ENCODE peak calls at places on chromosomes 16 and 17, in eight cellular contexts. G is AG20443; S is endothelial cell; M is effector CD4-positive, alpha-beta T cell; D is stimulated activated CD8-positive, alpha-beta memory T cell treated with anti-CD3 and anti-CD28 coated beads, Interleukin-7, amount 100 ng/mL, for 24 hours; W is ascending aorta; L is neuronal stem cell; N is lower leg skin. A is an unnamed sample.

GRCh38 chr16:4011225-4011939 is 104.9 kb downstream of the ADCY9 start:
- DNase-seq in G (no peak), S (peak; percentile 38), M (no peak), D (no peak), W (no peak), L (no peak), N (no peak), A (no peak)

GRCh38 chr17:17058304-17058703 is 16.0 kb downstream of the MPRIP start:
- DNase-seq in G (no peak), S (no peak), M (no peak), D (no peak), W (no peak), L (no peak), N (no peak), A (no peak)

GRCh38 chr17:67456889-67457288 is 79.8 kb downstream of the PITPNC1 start:
- DNase-seq in G (no peak), S (no peak), M (no peak), D (no peak), W (no peak), L (no peak), N (no peak), A (no peak)

GRCh38 chr16:85210423-85211169 is 98.3 kb upstream of the CIBAR2 start:
- DNase-seq in G (peak; percentile 78), S (no peak), M (no peak), D (no peak), W (no peak), L (no peak), N (no peak), A (no peak)

GRCh38 chr16:49281843-49282642 is 405 bp upstream of the CBLN1 start:
- DNase-seq in G (peak; percentile 91), S (peak; percentile 99), M (no peak), D (peak; percentile 24), W (no peak), L (peak; percentile 98), N (peak; percentile 52), A (peak; percentile 95)

GRCh38 chr17:47270946-47271705 is 17.5 kb downstream of the ITGB3 start:
- DNase-seq in G (no peak), S (no peak), M (no peak), D (no peak), W (no peak), L (no peak), N (no peak), A (no peak)

GRCh38 chr16:5633845-5634440 is 536.3 kb upstream of the EEF2KMT start:
- DNase-seq in G (peak; percentile 22), S (no peak), M (no peak), D (no peak), W (no peak), L (peak; percentile 21), N (no peak), A (no peak)

GRCh38 chr16:89842471-89843408 is 14.5 kb downstream of the SPIRE2 start:
- DNase-seq in G (no peak), S (no peak), M (no peak), D (no peak), W (no peak), L (no peak), N (no peak), A (no peak)

GRCh38 chr16:89581045-89581695 is 5.6 kb downstream of the CPNE7 start:
- DNase-seq in G (peak; percentile 96), S (no peak), M (no peak), D (no peak), W (no peak), L (no peak), N (no peak), A (no peak)

GRCh38 chr17:50835563-50836231 is at the start of gene WFIKKN2:
- DNase-seq in G (no peak), S (no peak), M (no peak), D (no peak), W (no peak), L (no peak), N (no peak), A (no peak)

GRCh38 chr16:9328386-9328785 is 236.9 kb downstream of the HAPSTR1 start:
- DNase-seq in G (no peak), S (no peak), M (no peak), D (no peak), W (no peak), L (no peak), N (no peak), A (no peak)

GRCh38 chr17:37585066-37585465 is 24.2 kb downstream of the SYNRG start:
- DNase-seq in G (no peak), S (no peak), M (no peak), D (no peak), W (no peak), L (no peak), N (no peak), A (no peak)

GRCh38 chr17:30975042-30975820 is 4.4 kb downstream of the RNF135 start:
- DNase-seq in G (no peak), S (no peak), M (no peak), D (no peak), W (no peak), L (no peak), N (no peak), A (no peak)

GRCh38 chr17:68694791-68695485 is 93.8 kb upstream of the FAM20A start:
- DNase-seq in G (peak; percentile 21), S (no peak), M (no peak), D (no peak), W (no peak), L (no peak), N (no peak), A (no peak)

GRCh38 chr17:73768691-73769090 is 124.4 kb upstream of the SDK2 start:
- DNase-seq in G (no peak), S (no peak), M (no peak), D (no peak), W (no peak), L (no peak), N (no peak), A (no peak)

GRCh38 chr16:50627419-50627818 is 53.7 kb downstream of the SNX20 start:
- DNase-seq in G (peak; percentile 50), S (no peak), M (peak; percentile 20), D (no peak), W (no peak), L (no peak), N (peak; percentile 42), A (no peak)

GRCh38 chr16:54503011-54503410 is 216.4 kb upstream of the IRX3 start:
- DNase-seq in G (peak; percentile 63), S (no peak), M (no peak), D (no peak), W (no peak), L (no peak), N (peak; percentile 16), A (no peak)

GRCh38 chr17:31568140-31568938 is 176.9 kb downstream of the RAB11FIP4 start:
- DNase-seq in G (no peak), S (no peak), M (no peak), D (no peak), W (no peak), L (no peak), N (no peak), A (no peak)

GRCh38 chr17:43125967-43126910 is 1.1 kb upstream of the BRCA1 start:
- DNase-seq in G (no peak), S (no peak), M (no peak), D (no peak), W (no peak), L (no peak), N (no peak), A (no peak)

GRCh38 chr17:7225711-7226331 is 6.1 kb downstream of the ACADVL start:
- DNase-seq in G (no peak), S (no peak), M (no peak), D (no peak), W (no peak), L (no peak), N (no peak), A (no peak)

GRCh38 chr16:67883146-67883871 is 1.4 kb upstream of the NRN1L start:
- DNase-seq in G (no peak), S (no peak), M (no peak), D (no peak), W (no peak), L (no peak), N (no peak), A (no peak)

GRCh38 chr17:14373587-14374259 is 72.8 kb downstream of the HS3ST3B1 start:
- DNase-seq in G (peak; percentile 32), S (no peak), M (no peak), D (no peak), W (no peak), L (no peak), N (no peak), A (no peak)

GRCh38 chr16:5496013-5496412 is 398.4 kb upstream of the EEF2KMT start:
- DNase-seq in G (no peak), S (no peak), M (no peak), D (no peak), W (no peak), L (no peak), N (no peak), A (no peak)

GRCh38 chr17:48093341-48094045 is 7.8 kb downstream of the CBX1 start:
- DNase-seq in G (no peak), S (no peak), M (no peak), D (no peak), W (no peak), L (no peak), N (no peak), A (no peak)

GRCh38 chr17:42744283-42744805 is 496 bp downstream of the EZH1 start:
- DNase-seq in G (peak; percentile 68), S (no peak), M (peak; percentile 59), D (peak; percentile 46), W (peak; percentile 41), L (no peak), N (peak; percentile 68), A (no peak)

GRCh38 chr16:24609740-24610420 is 70.5 kb downstream of the RBBP6 start:
- DNase-seq in G (peak; percentile 72), S (peak; percentile 31), M (no peak), D (no peak), W (no peak), L (peak; percentile 44), N (peak; percentile 22), A (peak; percentile 22)

GRCh38 chr17:81665205-81666091 is 957 bp downstream of the OXLD1 start:
- DNase-seq in G (peak; percentile 41), S (no peak), M (no peak), D (peak; percentile 46), W (no peak), L (no peak), N (no peak), A (no peak)

GRCh38 chr16:15493416-15494181 is 59.2 kb downstream of the BMERB1 start:
- DNase-seq in G (peak; percentile 76), S (no peak), M (no peak), D (no peak), W (no peak), L (no peak), N (no peak), A (no peak)

GRCh38 chr17:47708864-47709541 is 15.0 kb downstream of the TBKBP1 start:
- DNase-seq in G (no peak), S (peak; percentile 35), M (no peak), D (no peak), W (no peak), L (no peak), N (no peak), A (no peak)

GRCh38 chr16:83300326-83300725 is 507.5 kb upstream of the HSBP1 start:
- DNase-seq in G (no peak), S (no peak), M (no peak), D (no peak), W (no peak), L (no peak), N (no peak), A (no peak)

GRCh38 chr16:1724491-1724890 is 18.5 kb downstream of the MAPK8IP3 start:
- DNase-seq in G (no peak), S (no peak), M (no peak), D (no peak), W (no peak), L (no peak), N (no peak), A (no peak)

GRCh38 chr17:38338053-38338452 is 5.7 kb downstream of the GPR179 start:
- DNase-seq in G (no peak), S (no peak), M (no peak), D (no peak), W (no peak), L (no peak), N (no peak), A (no peak)

GRCh38 chr17:29295420-29295819 is 1.5 kb upstream of the NUFIP2 start:
- DNase-seq in G (no peak), S (no peak), M (no peak), D (no peak), W (no peak), L (no peak), N (no peak), A (no peak)

GRCh38 chr17:73031472-73031871 is 61.0 kb downstream of the SLC39A11 start:
- DNase-seq in G (no peak), S (no peak), M (no peak), D (no peak), W (no peak), L (no peak), N (no peak), A (no peak)

A was measured in progenitor cell of endocrine pancreas.